ENCODE peak calls at places on chromosomes 16 and 17, in six cellular contexts. X, W, A, V, K and Y are unnamed samples.

GRCh38 chr16:75341934-75342811 is 90.7 kb upstream of the BCAR1 start:
- DNase-seq in W (peak; percentile 65), X (no peak), V (no peak), A (no peak), K (no peak), Y (no peak)

GRCh38 chr16:70679653-70680494 is 6.0 kb downstream of the MTSS2 start:
- DNase-seq in A (peak; percentile 94), X (no peak), K (no peak), W (no peak), V (no peak), Y (peak; percentile 54)

GRCh38 chr16:73036074-73036826 is 11.7 kb downstream of the ZFHX3 start:
- DNase-seq in X (peak; percentile 75), V (no peak), K (no peak), A (no peak), W (no peak), Y (no peak)

GRCh38 chr17:17241656-17242055 is 4.7 kb upstream of the FLCN start:
- DNase-seq in V (no peak), X (no peak), A (no peak), W (no peak), K (no peak), Y (no peak)

GRCh38 chr17:4310349-4311060 is 46.7 kb upstream of the ANKFY1 start:
- DNase-seq in K (no peak), W (peak; percentile 54), X (no peak), V (peak; percentile 90), A (no peak), Y (no peak)

GRCh38 chr17:57874434-57875108 is 24.7 kb upstream of the MRPS23 start:
- DNase-seq in A (peak; percentile 84), X (no peak), V (no peak), W (peak; percentile 95), K (peak; percentile 64), Y (no peak)

GRCh38 chr16:14301150-14302030 is 230.3 kb downstream of the MRTFB start:
- DNase-seq in K (no peak), X (no peak), A (peak; percentile 58), V (peak; percentile 49), W (no peak), Y (peak; percentile 79)

GRCh38 chr16:84817206-84817605 is 2.6 kb upstream of the CRISPLD2 start:
- DNase-seq in A (no peak), V (no peak), K (no peak), W (no peak), X (no peak), Y (no peak)

GRCh38 chr17:67620636-67621035 is 97.1 kb upstream of the NOL11 start:
- DNase-seq in V (no peak), X (no peak), K (no peak), A (no peak), W (no peak), Y (no peak)

GRCh38 chr16:53105565-53105964 is 50.8 kb downstream of the CHD9 start:
- DNase-seq in A (no peak), X (no peak), V (no peak), K (no peak), W (no peak), Y (no peak)

GRCh38 chr17:71412803-71413202 is 708.0 kb upstream of the SOX9 start:
- DNase-seq in K (no peak), X (no peak), V (no peak), A (no peak), W (peak; percentile 99), Y (peak; percentile 79)

GRCh38 chr17:76659928-76660614 is 16.5 kb upstream of the ST6GALNAC1 start:
- DNase-seq in X (no peak), W (no peak), A (peak; percentile 73), V (no peak), K (no peak), Y (no peak)

GRCh38 chr17:12620200-12620720 is 45.4 kb upstream of the MYOCD start:
- DNase-seq in X (no peak), W (peak; percentile 80), A (no peak), V (no peak), K (no peak), Y (peak; percentile 46)

GRCh38 chr17:50208611-50209061 is 7.2 kb upstream of the COL1A1 start:
- DNase-seq in W (no peak), K (no peak), A (no peak), V (no peak), X (no peak), Y (no peak)

GRCh38 chr16:23121024-23121423 is 28.2 kb downstream of the USP31 start:
- DNase-seq in K (no peak), W (no peak), V (no peak), X (no peak), A (no peak), Y (no peak)

GRCh38 chr16:53501216-53501859 is 1.7 kb downstream of the AKTIP start:
- DNase-seq in A (no peak), X (no peak), K (no peak), W (no peak), V (no peak), Y (no peak)

GRCh38 chr17:27608330-27609230 is 22.4 kb upstream of the LGALS9 start:
- DNase-seq in W (no peak), A (no peak), V (peak; percentile 13), X (no peak), K (no peak), Y (no peak)

GRCh38 chr17:77433385-77434135 is 292.8 kb downstream of the SEC14L1 start:
- DNase-seq in K (no peak), V (no peak), X (no peak), A (peak; percentile 92), W (peak; percentile 82), Y (no peak)

GRCh38 chr16:56748191-56748590 is 18.3 kb downstream of the NUP93 start:
- DNase-seq in W (no peak), V (no peak), X (no peak), K (no peak), A (no peak), Y (no peak)

GRCh38 chr16:79261461-79261860 is 339.1 kb downstream of the MAF start:
- DNase-seq in A (peak; percentile 28), V (peak; percentile 21), W (no peak), K (peak; percentile 29), X (no peak), Y (no peak)

GRCh38 chr17:82449883-82450356 is 632 bp downstream of the CYBC1 start:
- DNase-seq in X (no peak), A (no peak), W (no peak), K (no peak), V (no peak), Y (no peak)

GRCh38 chr17:52790359-52790955 is 631.9 kb upstream of the CA10 start:
- DNase-seq in V (no peak), A (no peak), X (no peak), W (no peak), K (no peak), Y (no peak)

GRCh38 chr17:2214047-2214717 is 89.4 kb downstream of the SMG6 start:
- DNase-seq in K (no peak), V (no peak), A (no peak), X (no peak), W (peak; percentile 93), Y (no peak)

GRCh38 chr17:10119203-10120112 is 78.9 kb downstream of the GAS7 start:
- DNase-seq in W (no peak), V (no peak), A (no peak), X (peak; percentile 37), K (no peak), Y (no peak)

GRCh38 chr16:69324013-69324531 is 6.3 kb downstream of the PDF start:
- DNase-seq in K (no peak), X (no peak), A (peak; percentile 57), V (no peak), W (no peak), Y (no peak)

GRCh38 chr16:19192865-19193264 is 24.8 kb downstream of the SYT17 start:
- DNase-seq in V (no peak), A (no peak), K (no peak), W (no peak), X (no peak), Y (no peak)

GRCh38 chr17:80799553-80800403 is 191.9 kb upstream of the CHMP6 start:
- DNase-seq in X (no peak), W (no peak), V (no peak), K (no peak), A (no peak), Y (no peak)

GRCh38 chr17:38730526-38731379 is 612 bp downstream of the CISD3 start:
- DNase-seq in X (no peak), A (peak; percentile 80), W (peak; percentile 42), K (no peak), V (peak; percentile 90), Y (peak; percentile 65)

GRCh38 chr16:84618428-84619102 is 687 bp upstream of the COTL1 start:
- DNase-seq in V (peak; percentile 65), X (no peak), K (peak; percentile 54), W (peak; percentile 98), A (peak; percentile 63), Y (peak; percentile 90)

GRCh38 chr17:79777844-79778503 is at the start of gene CBX2:
- DNase-seq in V (peak; percentile 43), W (peak; percentile 42), X (no peak), K (no peak), A (peak; percentile 100), Y (peak; percentile 92)

GRCh38 chr17:79781012-79781665 is 3.2 kb downstream of the CBX2 start:
- DNase-seq in V (no peak), X (no peak), A (no peak), K (no peak), W (no peak), Y (no peak)

GRCh38 chr17:79778504-79779087 is 648 bp downstream of the CBX2 start:
- DNase-seq in X (no peak), K (no peak), V (no peak), A (peak; percentile 87), W (no peak), Y (no peak)

GRCh38 chr17:79779088-79779529 is 1.2 kb downstream of the CBX2 start:
- DNase-seq in A (peak; percentile 73), W (no peak), X (no peak), K (no peak), V (no peak), Y (no peak)

GRCh38 chr17:79779661-79780365 is 1.9 kb downstream of the CBX2 start:
- DNase-seq in V (no peak), X (no peak), A (no peak), K (no peak), W (no peak), Y (no peak)
- TF ChIP-seq RAD21 in V (no peak), X (no peak), A (no peak), K (no peak), W (no peak), Y (no peak)

GRCh38 chr17:41519501-41520224 is 973 bp upstream of the KRT15 start:
- DNase-seq in K (no peak), X (no peak), W (no peak), V (no peak), A (no peak), Y (no peak)
- H3K4me3 ChIP-seq in K (no peak overlapping the region), X (no peak overlapping the region), W (no peak overlapping the region), V (no peak overlapping the region), A (no peak overlapping the region), Y (no peak overlapping the region)

GRCh38 chr16:63684116-63684515 is 1437.7 kb downstream of the CDH11 start:
- DNase-seq in X (no peak), A (no peak), K (no peak), V (no peak), W (no peak), Y (no peak)

GRCh38 chr16:63684702-63685101 is 1437.2 kb downstream of the CDH11 start:
- DNase-seq in A (no peak), X (no peak), V (no peak), K (no peak), W (no peak), Y (no peak)

GRCh38 chr16:63682844-63683243 is 1439.0 kb downstream of the CDH11 start:
- DNase-seq in X (no peak), K (no peak), A (no peak), V (no peak), W (no peak), Y (no peak)
- TF ChIP-seq RFX5 in X (no peak), K (no peak), A (no peak), V (no peak), W (no peak), Y (no peak)

GRCh38 chr17:59757881-59758385 is 50.5 kb downstream of the VMP1 start:
- DNase-seq in W (no peak), V (no peak), A (no peak), X (no peak), K (no peak), Y (no peak)
- TF ChIP-seq RAD21 in W (no peak), V (no peak), A (no peak), X (no peak), K (no peak), Y (no peak)